ENCODE peak calls at places on chromosomes 12 and 14, in six cellular contexts. P is heart left ventricle, L is WERI-Rb-1, D is lower leg skin, W is adrenal gland, B is fibroblast of mammary gland. Y is an unnamed sample.

GRCh38 chr14:52071675-52072074 is 2.8 kb upstream of the NID2 start:
- DNase-seq in B (peak; percentile 61), P (no peak), D (no peak), L (no peak), W (no peak), Y (no peak)

GRCh38 chr14:94132285-94132887 is 3.0 kb upstream of the IFI27L2 start:
- DNase-seq in W (peak; percentile 71), L (peak; percentile 70), P (no peak), B (peak; percentile 75), D (no peak), Y (no peak)

GRCh38 chr12:118259079-118259478 is 113.6 kb downstream of the TAOK3 start:
- DNase-seq in L (no peak), B (peak; percentile 29), W (no peak), P (no peak), D (no peak), Y (no peak)

GRCh38 chr12:117105902-117106301 is 6.7 kb upstream of the TESC start:
- DNase-seq in W (no peak), L (no peak), P (peak; percentile 6), B (no peak), D (no peak), Y (no peak)

GRCh38 chr12:110860833-110861291 is 14.1 kb downstream of the CCDC63 start:
- DNase-seq in W (no peak), P (no peak), B (no peak), L (no peak), D (no peak), Y (no peak)

GRCh38 chr12:124621296-124621660 is 53.9 kb upstream of the NCOR2 start:
- DNase-seq in L (no peak), B (no peak), P (peak; percentile 80), W (peak; percentile 89), D (peak; percentile 94), Y (peak; percentile 88)

GRCh38 chr14:28762949-28763313 is 3.7 kb upstream of the FOXG1 start:
- DNase-seq in P (no peak), L (no peak), W (no peak), D (no peak), B (no peak), Y (no peak)

GRCh38 chr12:79223761-79224160 is 359.2 kb downstream of the SYT1 start:
- DNase-seq in P (no peak), D (no peak), L (no peak), B (no peak), W (no peak), Y (no peak)

GRCh38 chr14:100614803-100615202 is 27.6 kb upstream of the BEGAIN start:
- DNase-seq in D (no peak), B (no peak), W (no peak), L (no peak), P (no peak), Y (no peak)

GRCh38 chr12:99392091-99392850 is 255.3 kb upstream of the GARIN6 start:
- DNase-seq in P (no peak), L (no peak), D (no peak), B (no peak), W (no peak), Y (no peak)

GRCh38 chr14:70907996-70908917 is 998 bp downstream of the PCNX1 start:
- DNase-seq in B (peak; percentile 65), W (peak; percentile 90), L (peak; percentile 39), D (peak; percentile 91), P (peak; percentile 77), Y (peak; percentile 54)

GRCh38 chr14:101862711-101863110 is 101.2 kb downstream of the PPP2R5C start:
- DNase-seq in D (no peak), P (no peak), W (no peak), B (peak; percentile 46), L (no peak), Y (no peak)

GRCh38 chr12:15732341-15733061 is 56.7 kb downstream of the EPS8 start:
- DNase-seq in D (no peak), L (no peak), P (no peak), B (peak; percentile 87), W (no peak), Y (no peak)

GRCh38 chr14:100669468-100669867 is 57.2 kb upstream of the DLK1 start:
- DNase-seq in D (no peak), L (no peak), B (no peak), P (no peak), W (no peak), Y (no peak)

GRCh38 chr12:90576707-90577106 is 378.3 kb downstream of the CCER1 start:
- DNase-seq in B (no peak), L (no peak), W (no peak), P (no peak), D (no peak), Y (no peak)

GRCh38 chr14:90368946-90369721 is 27.7 kb upstream of the CALM1 start:
- DNase-seq in D (no peak), B (peak; percentile 67), W (no peak), L (no peak), P (no peak), Y (no peak)

GRCh38 chr12:45745861-45746277 is 16.4 kb downstream of the ARID2 start:
- DNase-seq in W (no peak), B (peak; percentile 48), D (no peak), L (no peak), P (no peak), Y (no peak)

GRCh38 chr12:15633201-15633600 is 156.0 kb downstream of the EPS8 start:
- DNase-seq in L (no peak), W (no peak), B (peak; percentile 71), P (no peak), D (no peak), Y (no peak)

GRCh38 chr12:5723711-5724252 is 221.3 kb downstream of the ANO2 start:
- DNase-seq in W (no peak), L (no peak), D (no peak), P (no peak), B (no peak), Y (no peak)

GRCh38 chr12:96150442-96150841 is 43.7 kb upstream of the ELK3 start:
- DNase-seq in D (no peak), B (no peak), L (peak; percentile 64), W (no peak), P (no peak), Y (no peak)

GRCh38 chr12:89257355-89257754 is 94.9 kb downstream of the DUSP6 start:
- DNase-seq in D (no peak), L (no peak), P (no peak), W (no peak), B (no peak), Y (no peak)

GRCh38 chr12:20097561-20097960 is 270.8 kb upstream of the PDE3A start:
- DNase-seq in B (peak; percentile 79), D (no peak), W (no peak), P (no peak), L (no peak), Y (no peak)

GRCh38 chr14:32203928-32204357 is 874 bp upstream of the RNU6-8 start:
- DNase-seq in W (peak; percentile 32), B (no peak), D (no peak), L (no peak), P (peak; percentile 43), Y (no peak)

GRCh38 chr12:29517265-29517664 is 19.8 kb upstream of the OVCH1 start:
- DNase-seq in D (no peak), L (peak; percentile 35), P (no peak), W (no peak), B (no peak), Y (no peak)

GRCh38 chr12:29521951-29522350 is 24.5 kb upstream of the OVCH1 start:
- DNase-seq in W (no peak), P (no peak), L (no peak), B (no peak), D (no peak), Y (no peak)

GRCh38 chr12:29518407-29518806 is 20.9 kb upstream of the OVCH1 start:
- DNase-seq in W (no peak), L (no peak), B (no peak), P (no peak), D (no peak), Y (no peak)

GRCh38 chr12:29516431-29516875 is 19.0 kb upstream of the OVCH1 start:
- DNase-seq in P (no peak), D (no peak), B (peak; percentile 52), L (no peak), W (no peak), Y (no peak)

GRCh38 chr12:29519585-29520182 is 22.2 kb upstream of the OVCH1 start:
- DNase-seq in B (peak; percentile 71), P (no peak), L (peak; percentile 9), D (no peak), W (peak; percentile 36), Y (no peak)
- H3K4me3 ChIP-seq in B (no peak overlapping the region), P (no peak overlapping the region), L (no peak overlapping the region), D (no peak overlapping the region), W (no peak overlapping the region), Y (no peak overlapping the region)

GRCh38 chr14:77580477-77580876 is 36.0 kb downstream of the SPTLC2 start:
- DNase-seq in P (no peak), D (no peak), W (no peak), L (no peak), B (no peak), Y (no peak)
- H3K4me3 ChIP-seq in P (no peak overlapping the region), D (no peak overlapping the region), W (no peak overlapping the region), L (no peak overlapping the region), B (no peak overlapping the region), Y (no peak overlapping the region)

GRCh38 chr12:1977109-1977508 is 27.1 kb downstream of the DCP1B start:
- DNase-seq in W (no peak), L (no peak), B (no peak), P (no peak), D (no peak), Y (no peak)

GRCh38 chr12:1974812-1975211 is 29.4 kb downstream of the DCP1B start:
- DNase-seq in P (no peak), L (no peak), B (no peak), W (no peak), D (no peak), Y (no peak)

GRCh38 chr12:1970331-1970900 is 33.8 kb downstream of the DCP1B start:
- DNase-seq in D (no peak), P (peak; percentile 44), L (no peak), B (no peak), W (no peak), Y (no peak)

GRCh38 chr12:1972260-1972659 is 32.0 kb downstream of the DCP1B start:
- DNase-seq in P (no peak), B (peak; percentile 72), D (no peak), L (no peak), W (no peak), Y (no peak)

GRCh38 chr12:1972856-1973317 is 31.4 kb downstream of the DCP1B start:
- DNase-seq in B (peak; percentile 53), P (peak; percentile 57), W (no peak), D (no peak), L (no peak), Y (no peak)
- H3K4me3 ChIP-seq in B (no peak overlapping the region), P (peak overlapping the region; percentile 59), W (no peak overlapping the region), D (no peak overlapping the region), L (no peak overlapping the region), Y (no peak overlapping the region)

DNA sequence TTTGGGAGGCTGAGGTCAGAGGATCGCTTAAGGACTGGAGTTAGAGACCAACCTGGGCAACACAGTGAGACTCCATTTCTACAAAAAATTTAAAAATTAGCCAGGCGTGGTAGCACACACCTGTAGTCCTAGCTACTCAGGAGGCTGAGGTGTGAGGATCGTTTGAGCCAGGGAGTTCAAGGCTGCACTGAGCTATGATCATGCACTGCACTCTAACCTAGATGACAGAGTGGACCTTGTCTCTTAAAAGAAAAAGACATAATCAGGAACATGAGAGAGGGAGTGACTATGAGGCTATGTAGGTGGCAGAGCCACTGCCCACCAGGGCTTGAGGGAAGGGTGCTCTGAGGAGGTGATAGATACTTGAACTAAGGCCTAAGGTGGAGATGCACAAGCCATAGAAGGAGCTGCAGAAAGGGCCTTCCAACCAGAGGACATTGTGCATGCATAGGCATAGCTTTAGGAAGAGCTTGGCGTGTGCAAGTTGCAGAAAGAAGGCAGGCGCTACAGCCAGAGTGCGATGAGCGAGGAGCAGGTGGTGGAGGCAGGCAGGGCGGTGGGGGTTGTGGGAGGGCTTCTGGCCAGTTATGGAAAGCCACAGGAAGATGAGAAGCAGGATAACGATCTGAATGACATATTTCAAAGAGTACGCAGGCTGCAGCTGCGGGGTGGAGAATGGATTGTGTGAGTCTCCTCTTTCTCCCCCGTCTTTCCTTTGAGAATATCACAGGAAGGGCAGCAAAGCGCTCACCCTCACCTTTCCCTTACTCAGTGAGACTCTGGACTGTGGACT is 49.0 kb upstream of the PLXNC1 start:
- DNase-seq in P (no peak), B (peak; percentile 20), W (no peak), D (no peak), L (no peak), Y (peak; percentile 25)
- H3K4me3 ChIP-seq in P (no peak overlapping the region), B (no peak overlapping the region), W (no peak overlapping the region), D (no peak overlapping the region), L (no peak overlapping the region), Y (no peak overlapping the region)